ENCODE peak calls at places on chromosomes 7 and 10, in seven cellular contexts. One of them, this sample, is unnamed. For H3K4me1, the result is how much of the 10 kb centered on the place peaks cover.

GRCh38 chr10:17854044-17854652 is 45.0 kb downstream of the MRC1 start:
- DNase-seq in upper lobe of left lung: no peak
- DNase-seq in stomach: no peak
- DNase-seq in Panc1: no peak
- DNase-seq in GM23338: no peak
- DNase-seq in transverse colon: no peak
- DNase-seq in endothelial cell of umbilical vein: no peak
- DNase-seq in this sample: no peak

GRCh38 chr10:13990918-13991317 is 339.8 kb downstream of the FRMD4A start:
- DNase-seq in upper lobe of left lung: no peak
- DNase-seq in transverse colon: no peak
- DNase-seq in stomach: peak
- DNase-seq in endothelial cell of umbilical vein: peak
- DNase-seq in Panc1: no peak
- DNase-seq in GM23338: no peak
- DNase-seq in this sample: no peak

GRCh38 chr7:2701832-2702593 is 14.0 kb downstream of the AMZ1 start:
- DNase-seq in endothelial cell of umbilical vein: no peak
- DNase-seq in GM23338: no peak
- DNase-seq in stomach: no peak
- DNase-seq in Panc1: no peak
- DNase-seq in upper lobe of left lung: no peak
- DNase-seq in transverse colon: no peak
- DNase-seq in this sample: peak

GRCh38 chr7:73900286-73900685 is 39.3 kb downstream of the TMEM270 start:
- DNase-seq in upper lobe of left lung: no peak
- DNase-seq in transverse colon: no peak
- DNase-seq in GM23338: peak
- DNase-seq in Panc1: no peak
- DNase-seq in stomach: no peak
- DNase-seq in endothelial cell of umbilical vein: no peak
- DNase-seq in this sample: no peak

GRCh38 chr10:102994551-102995295 is 76.6 kb downstream of the CNNM2 start:
- DNase-seq in GM23338: no peak
- DNase-seq in upper lobe of left lung: no peak
- DNase-seq in stomach: no peak
- DNase-seq in endothelial cell of umbilical vein: no peak
- DNase-seq in transverse colon: no peak
- DNase-seq in Panc1: no peak
- DNase-seq in this sample: no peak

GRCh38 chr7:101736077-101736476 is 81.3 kb upstream of the CUX1 start:
- DNase-seq in endothelial cell of umbilical vein: no peak
- DNase-seq in GM23338: no peak
- DNase-seq in upper lobe of left lung: no peak
- DNase-seq in transverse colon: no peak
- DNase-seq in Panc1: no peak
- DNase-seq in stomach: no peak
- DNase-seq in this sample: no peak

GRCh38 chr10:49518982-49519578 is 19.8 kb downstream of the ERCC6 start:
- DNase-seq in GM23338: peak
- DNase-seq in upper lobe of left lung: no peak
- DNase-seq in stomach: no peak
- DNase-seq in Panc1: peak
- DNase-seq in endothelial cell of umbilical vein: peak
- DNase-seq in transverse colon: no peak
- DNase-seq in this sample: no peak

GRCh38 chr10:129971381-129972144 is 7.5 kb upstream of the EBF3 start:
- DNase-seq in endothelial cell of umbilical vein: peak
- DNase-seq in upper lobe of left lung: peak
- DNase-seq in Panc1: no peak
- DNase-seq in GM23338: peak
- DNase-seq in transverse colon: peak
- DNase-seq in stomach: peak
- DNase-seq in this sample: peak

GRCh38 chr7:47664650-47665049 is 82.7 kb upstream of the TNS3 start:
- DNase-seq in stomach: no peak
- DNase-seq in transverse colon: no peak
- DNase-seq in GM23338: no peak
- DNase-seq in Panc1: no peak
- DNase-seq in endothelial cell of umbilical vein: no peak
- DNase-seq in upper lobe of left lung: no peak
- DNase-seq in this sample: no peak

GRCh38 chr10:17290226-17290625 is 62.2 kb downstream of the VIM start:
- DNase-seq in upper lobe of left lung: no peak
- DNase-seq in GM23338: peak
- DNase-seq in stomach: no peak
- DNase-seq in transverse colon: no peak
- DNase-seq in endothelial cell of umbilical vein: peak
- DNase-seq in Panc1: peak
- DNase-seq in this sample: no peak

GRCh38 chr10:74419491-74420466 is 268.8 kb downstream of the ADK start:
- DNase-seq in GM23338: peak
- DNase-seq in Panc1: no peak
- DNase-seq in stomach: no peak
- DNase-seq in transverse colon: peak
- DNase-seq in endothelial cell of umbilical vein: peak
- DNase-seq in upper lobe of left lung: no peak
- DNase-seq in this sample: no peak

GRCh38 chr10:132245056-132245455 is 58.3 kb downstream of the DPYSL4 start:
- DNase-seq in Panc1: no peak
- DNase-seq in GM23338: no peak
- DNase-seq in stomach: no peak
- DNase-seq in transverse colon: no peak
- DNase-seq in upper lobe of left lung: no peak
- DNase-seq in endothelial cell of umbilical vein: no peak
- DNase-seq in this sample: no peak

GRCh38 chr10:60270426-60270825 is 119.2 kb downstream of the ANK3 start:
- DNase-seq in stomach: no peak
- DNase-seq in upper lobe of left lung: no peak
- DNase-seq in transverse colon: no peak
- DNase-seq in Panc1: no peak
- DNase-seq in GM23338: no peak
- DNase-seq in endothelial cell of umbilical vein: no peak
- DNase-seq in this sample: no peak

GRCh38 chr7:27723086-27723485 is 16.9 kb upstream of the TAX1BP1 start:
- DNase-seq in upper lobe of left lung: no peak
- DNase-seq in Panc1: no peak
- DNase-seq in GM23338: peak
- DNase-seq in stomach: peak
- DNase-seq in endothelial cell of umbilical vein: peak
- DNase-seq in transverse colon: no peak
- DNase-seq in this sample: no peak

GRCh38 chr7:75727881-75728592 is 10.7 kb downstream of the HIP1 start:
- DNase-seq in stomach: peak
- DNase-seq in Panc1: no peak
- DNase-seq in upper lobe of left lung: peak
- DNase-seq in transverse colon: peak
- DNase-seq in endothelial cell of umbilical vein: peak
- DNase-seq in GM23338: peak
- DNase-seq in this sample: peak

GRCh38 chr7:38281211-38281610 is 7.8 kb upstream of the TARP start:
- DNase-seq in GM23338: no peak
- DNase-seq in transverse colon: no peak
- DNase-seq in stomach: no peak
- DNase-seq in endothelial cell of umbilical vein: no peak
- DNase-seq in Panc1: no peak
- DNase-seq in upper lobe of left lung: no peak
- DNase-seq in this sample: no peak
- H3K4me1 ChIP-seq in GM23338: under half
- H3K4me1 ChIP-seq in transverse colon: under half
- H3K4me1 ChIP-seq in stomach: under half
- H3K4me1 ChIP-seq in endothelial cell of umbilical vein: under half
- H3K4me1 ChIP-seq in Panc1: under half
- H3K4me1 ChIP-seq in upper lobe of left lung: under half
- H3K4me1 ChIP-seq in this sample: under half

DNA sequence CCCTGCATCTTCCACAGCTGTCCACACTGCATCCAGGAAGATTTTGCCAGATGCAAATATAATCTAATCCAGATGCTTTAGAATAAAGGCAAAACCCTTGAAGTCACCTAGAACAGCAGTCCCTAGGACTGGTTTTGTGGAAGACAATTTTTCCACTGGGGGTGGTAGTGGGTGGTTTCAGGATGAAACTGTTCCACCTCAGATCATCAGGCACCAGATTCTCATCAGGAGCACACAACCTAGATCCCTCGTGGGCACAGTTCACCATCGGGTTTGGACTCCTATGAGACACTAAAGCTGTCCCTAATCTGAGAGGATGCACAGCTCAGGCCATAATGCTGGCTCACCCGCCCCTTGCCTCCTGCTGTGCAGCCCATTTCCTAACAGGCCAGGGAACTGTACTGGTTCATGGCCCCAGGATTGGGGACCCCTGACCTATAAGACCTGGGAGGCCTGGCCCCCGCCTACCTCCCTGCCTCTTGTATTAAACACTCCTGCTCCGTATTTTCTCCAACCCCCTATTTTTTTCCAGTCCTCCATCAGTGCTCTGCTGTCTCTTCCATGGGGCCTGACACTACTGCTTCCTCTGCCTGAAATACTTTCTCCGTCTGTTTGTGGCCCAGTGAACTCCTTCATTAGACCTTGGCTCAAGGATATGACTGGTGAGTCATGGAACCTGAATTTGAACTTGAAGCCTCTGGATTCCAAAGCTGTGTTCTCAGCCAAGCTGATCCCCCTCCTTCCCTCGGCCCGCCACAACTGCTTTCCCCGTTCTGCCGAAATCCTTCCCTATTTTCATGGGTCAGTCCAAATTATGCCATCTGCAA is 79.9 kb upstream of the RHEB start:
- DNase-seq in stomach: no peak
- DNase-seq in Panc1: peak
- DNase-seq in GM23338: no peak
- DNase-seq in upper lobe of left lung: no peak
- DNase-seq in transverse colon: peak
- DNase-seq in endothelial cell of umbilical vein: peak
- DNase-seq in this sample: no peak
- H3K4me3 ChIP-seq in stomach: no peak
- H3K4me3 ChIP-seq in Panc1: peak
- H3K4me3 ChIP-seq in GM23338: no peak
- H3K4me3 ChIP-seq in upper lobe of left lung: no peak
- H3K4me3 ChIP-seq in transverse colon: no peak
- H3K4me3 ChIP-seq in endothelial cell of umbilical vein: no peak
- H3K4me3 ChIP-seq in this sample: no peak

GRCh38 chr10:114347791-114348190 is 56.5 kb downstream of the AFAP1L2 start:
- DNase-seq in Panc1: no peak
- DNase-seq in stomach: no peak
- DNase-seq in endothelial cell of umbilical vein: no peak
- DNase-seq in GM23338: no peak
- DNase-seq in upper lobe of left lung: no peak
- DNase-seq in transverse colon: no peak
- DNase-seq in this sample: no peak

GRCh38 chr10:114347191-114347739 is 57.0 kb downstream of the AFAP1L2 start:
- DNase-seq in stomach: no peak
- DNase-seq in GM23338: no peak
- DNase-seq in upper lobe of left lung: no peak
- DNase-seq in endothelial cell of umbilical vein: no peak
- DNase-seq in Panc1: no peak
- DNase-seq in transverse colon: no peak
- DNase-seq in this sample: no peak

GRCh38 chr10:114352653-114353298 is 51.5 kb downstream of the AFAP1L2 start:
- DNase-seq in stomach: no peak
- DNase-seq in endothelial cell of umbilical vein: no peak
- DNase-seq in upper lobe of left lung: no peak
- DNase-seq in GM23338: no peak
- DNase-seq in Panc1: no peak
- DNase-seq in transverse colon: no peak
- DNase-seq in this sample: no peak

GRCh38 chr10:114350751-114351150 is 53.6 kb downstream of the AFAP1L2 start:
- DNase-seq in stomach: no peak
- DNase-seq in Panc1: no peak
- DNase-seq in GM23338: peak
- DNase-seq in endothelial cell of umbilical vein: no peak
- DNase-seq in transverse colon: no peak
- DNase-seq in upper lobe of left lung: no peak
- DNase-seq in this sample: no peak

DNA sequence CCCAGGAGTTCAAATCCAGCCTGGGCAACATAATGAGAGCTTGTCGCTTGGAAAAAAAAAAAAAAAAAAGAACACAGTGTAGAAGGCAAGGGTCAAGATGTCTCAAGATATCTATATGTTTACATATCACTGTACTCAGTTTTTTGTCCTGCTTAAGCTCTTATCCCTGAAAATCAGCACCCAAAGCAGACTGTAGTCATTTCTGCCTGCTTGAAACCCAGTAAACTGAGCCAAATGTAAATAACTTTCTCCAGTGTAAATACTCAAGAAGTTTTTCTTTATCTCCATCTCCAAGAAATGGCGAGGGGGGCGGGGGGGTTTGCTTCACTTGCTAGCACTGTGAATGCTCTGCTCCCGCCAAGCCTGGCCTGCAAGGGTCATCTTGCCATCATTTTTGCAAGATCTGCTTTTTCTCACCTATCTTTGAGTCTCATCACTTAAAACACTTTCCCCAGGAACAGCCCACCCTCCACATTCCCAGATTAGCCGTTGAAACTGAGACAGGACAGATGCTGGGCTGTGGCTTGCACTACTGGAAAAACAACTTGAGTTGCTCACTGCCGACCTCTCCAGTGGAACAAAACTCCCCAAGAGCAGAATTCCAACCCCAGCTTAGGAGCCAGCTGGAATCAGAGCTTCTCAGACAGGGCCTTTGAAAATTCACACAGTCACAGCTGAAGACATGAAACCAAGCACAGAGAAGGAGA is 54.6 kb downstream of the AFAP1L2 start:
- DNase-seq in GM23338: no peak
- DNase-seq in endothelial cell of umbilical vein: no peak
- DNase-seq in Panc1: no peak
- DNase-seq in stomach: no peak
- DNase-seq in transverse colon: peak
- DNase-seq in upper lobe of left lung: no peak
- DNase-seq in this sample: no peak
- TF ChIP-seq POLR2AphosphoS5 in GM23338: no peak
- TF ChIP-seq POLR2AphosphoS5 in endothelial cell of umbilical vein: no peak
- TF ChIP-seq POLR2AphosphoS5 in Panc1: no peak
- TF ChIP-seq POLR2AphosphoS5 in stomach: no peak
- TF ChIP-seq POLR2AphosphoS5 in transverse colon: no peak
- TF ChIP-seq POLR2AphosphoS5 in upper lobe of left lung: peak
- TF ChIP-seq POLR2AphosphoS5 in this sample: no peak

GRCh38 chr7:92400013-92400412 is 47.3 kb upstream of the GATAD1 start:
- DNase-seq in Panc1: no peak
- DNase-seq in transverse colon: no peak
- DNase-seq in upper lobe of left lung: no peak
- DNase-seq in GM23338: no peak
- DNase-seq in stomach: no peak
- DNase-seq in endothelial cell of umbilical vein: no peak
- DNase-seq in this sample: no peak

GRCh38 chr7:92409357-92409756 is 37.9 kb upstream of the GATAD1 start:
- DNase-seq in endothelial cell of umbilical vein: no peak
- DNase-seq in stomach: no peak
- DNase-seq in Panc1: no peak
- DNase-seq in upper lobe of left lung: no peak
- DNase-seq in transverse colon: no peak
- DNase-seq in GM23338: no peak
- DNase-seq in this sample: no peak

GRCh38 chr7:92404170-92404614 is 43.1 kb upstream of the GATAD1 start:
- DNase-seq in stomach: no peak
- DNase-seq in Panc1: no peak
- DNase-seq in upper lobe of left lung: no peak
- DNase-seq in transverse colon: no peak
- DNase-seq in endothelial cell of umbilical vein: no peak
- DNase-seq in GM23338: peak
- DNase-seq in this sample: no peak

GRCh38 chr7:92402920-92403759 is 44.1 kb upstream of the GATAD1 start:
- DNase-seq in GM23338: peak
- DNase-seq in stomach: no peak
- DNase-seq in endothelial cell of umbilical vein: no peak
- DNase-seq in upper lobe of left lung: no peak
- DNase-seq in Panc1: no peak
- DNase-seq in transverse colon: no peak
- DNase-seq in this sample: no peak

GRCh38 chr7:92403760-92404074 is 43.6 kb upstream of the GATAD1 start:
- DNase-seq in upper lobe of left lung: no peak
- DNase-seq in Panc1: no peak
- DNase-seq in endothelial cell of umbilical vein: no peak
- DNase-seq in stomach: no peak
- DNase-seq in GM23338: no peak
- DNase-seq in transverse colon: no peak
- DNase-seq in this sample: no peak
- H3K4me1 ChIP-seq in upper lobe of left lung: under half
- H3K4me1 ChIP-seq in Panc1: under half
- H3K4me1 ChIP-seq in endothelial cell of umbilical vein: under half
- H3K4me1 ChIP-seq in stomach: under half
- H3K4me1 ChIP-seq in GM23338: under half
- H3K4me1 ChIP-seq in transverse colon: under half
- H3K4me1 ChIP-seq in this sample: under half